ENCODE peak calls at places on chromosomes 11 and 22, in seven cellular contexts. One of them, this sample, is unnamed.

GRCh38 chr11:95371147-95371546 is 140.1 kb upstream of the SESN3 start:
- DNase-seq in psoas muscle: no peak
- DNase-seq in cardiac muscle cell: no peak
- DNase-seq in BE2C: no peak
- DNase-seq in body of pancreas: no peak
- DNase-seq in adrenal gland: no peak
- DNase-seq in pancreas: no peak
- DNase-seq in this sample: no peak

GRCh38 chr22:17120711-17121234 is 387 bp downstream of the TMEM121B start:
- DNase-seq in psoas muscle: peak; percentile 55
- DNase-seq in cardiac muscle cell: no peak
- DNase-seq in BE2C: no peak
- DNase-seq in body of pancreas: no peak
- DNase-seq in adrenal gland: no peak
- DNase-seq in pancreas: peak; percentile 63
- DNase-seq in this sample: no peak

GRCh38 chr11:11478021-11478420 is 125.0 kb upstream of the CSNK2A3 start:
- DNase-seq in psoas muscle: no peak
- DNase-seq in cardiac muscle cell: no peak
- DNase-seq in BE2C: no peak
- DNase-seq in body of pancreas: no peak
- DNase-seq in adrenal gland: no peak
- DNase-seq in pancreas: no peak
- DNase-seq in this sample: no peak

GRCh38 chr22:37943471-37944198 is 9.8 kb downstream of the C22orf23 start:
- DNase-seq in psoas muscle: no peak
- DNase-seq in cardiac muscle cell: no peak
- DNase-seq in BE2C: no peak
- DNase-seq in body of pancreas: no peak
- DNase-seq in adrenal gland: no peak
- DNase-seq in pancreas: no peak
- DNase-seq in this sample: no peak

GRCh38 chr22:36073476-36073875 is 44.9 kb upstream of the RBFOX2 start:
- DNase-seq in psoas muscle: no peak
- DNase-seq in cardiac muscle cell: peak; percentile 62
- DNase-seq in BE2C: no peak
- DNase-seq in body of pancreas: no peak
- DNase-seq in adrenal gland: no peak
- DNase-seq in pancreas: no peak
- DNase-seq in this sample: no peak

GRCh38 chr11:115869780-115870431 is 365.7 kb upstream of the CADM1 start:
- DNase-seq in psoas muscle: no peak
- DNase-seq in cardiac muscle cell: peak; percentile 7
- DNase-seq in BE2C: peak; percentile 75
- DNase-seq in body of pancreas: no peak
- DNase-seq in adrenal gland: peak; percentile 10
- DNase-seq in pancreas: no peak
- DNase-seq in this sample: peak; percentile 13

GRCh38 chr11:61567286-61568061 is 13.4 kb downstream of the SYT7 start:
- DNase-seq in psoas muscle: peak; percentile 86
- DNase-seq in cardiac muscle cell: peak; percentile 89
- DNase-seq in BE2C: no peak
- DNase-seq in body of pancreas: peak; percentile 81
- DNase-seq in adrenal gland: peak; percentile 87
- DNase-seq in pancreas: peak; percentile 90
- DNase-seq in this sample: no peak

GRCh38 chr11:16917941-16918340 is 96.3 kb downstream of the PLEKHA7 start:
- DNase-seq in psoas muscle: no peak
- DNase-seq in cardiac muscle cell: peak; percentile 40
- DNase-seq in BE2C: no peak
- DNase-seq in body of pancreas: no peak
- DNase-seq in adrenal gland: no peak
- DNase-seq in pancreas: no peak
- DNase-seq in this sample: no peak

GRCh38 chr11:29435421-29435820 is 581.4 kb downstream of the KCNA4 start:
- DNase-seq in psoas muscle: no peak
- DNase-seq in cardiac muscle cell: peak; percentile 39
- DNase-seq in BE2C: no peak
- DNase-seq in body of pancreas: no peak
- DNase-seq in adrenal gland: no peak
- DNase-seq in pancreas: no peak
- DNase-seq in this sample: no peak

GRCh38 chr11:134712228-134713145 is 300.4 kb upstream of the B3GAT1 start:
- DNase-seq in psoas muscle: no peak
- DNase-seq in cardiac muscle cell: no peak
- DNase-seq in BE2C: no peak
- DNase-seq in body of pancreas: no peak
- DNase-seq in adrenal gland: no peak
- DNase-seq in pancreas: no peak
- DNase-seq in this sample: no peak

GRCh38 chr22:41092847-41093371 is 517 bp downstream of the EP300 start:
- DNase-seq in psoas muscle: peak; percentile 69
- DNase-seq in cardiac muscle cell: peak; percentile 43
- DNase-seq in BE2C: peak; percentile 49
- DNase-seq in body of pancreas: peak; percentile 42
- DNase-seq in adrenal gland: peak; percentile 52
- DNase-seq in pancreas: no peak
- DNase-seq in this sample: no peak

GRCh38 chr11:17585911-17586695 is 39.0 kb downstream of the OTOG start:
- DNase-seq in psoas muscle: no peak
- DNase-seq in cardiac muscle cell: no peak
- DNase-seq in BE2C: no peak
- DNase-seq in body of pancreas: no peak
- DNase-seq in adrenal gland: no peak
- DNase-seq in pancreas: no peak
- DNase-seq in this sample: no peak

GRCh38 chr11:60950933-60951610 is 904 bp downstream of the SLC15A3 start:
- DNase-seq in psoas muscle: no peak
- DNase-seq in cardiac muscle cell: peak; percentile 35
- DNase-seq in BE2C: no peak
- DNase-seq in body of pancreas: no peak
- DNase-seq in adrenal gland: no peak
- DNase-seq in pancreas: no peak
- DNase-seq in this sample: no peak

GRCh38 chr11:837990-838307 is 4.4 kb downstream of the POLR2L start:
- DNase-seq in psoas muscle: no peak
- DNase-seq in cardiac muscle cell: no peak
- DNase-seq in BE2C: no peak
- DNase-seq in body of pancreas: no peak
- DNase-seq in adrenal gland: no peak
- DNase-seq in pancreas: no peak
- DNase-seq in this sample: no peak

GRCh38 chr11:837189-837989 is 4.6 kb downstream of the CD151 start:
- DNase-seq in psoas muscle: no peak
- DNase-seq in cardiac muscle cell: no peak
- DNase-seq in BE2C: no peak
- DNase-seq in body of pancreas: no peak
- DNase-seq in adrenal gland: no peak
- DNase-seq in pancreas: no peak
- DNase-seq in this sample: no peak

GRCh38 chr11:839875-840617 is 2.3 kb downstream of the POLR2L start:
- DNase-seq in psoas muscle: no peak
- DNase-seq in cardiac muscle cell: no peak
- DNase-seq in BE2C: no peak
- DNase-seq in body of pancreas: no peak
- DNase-seq in adrenal gland: no peak
- DNase-seq in pancreas: no peak
- DNase-seq in this sample: no peak

GRCh38 chr11:838441-839279 is 3.7 kb downstream of the POLR2L start:
- DNase-seq in psoas muscle: no peak
- DNase-seq in cardiac muscle cell: peak; percentile 46
- DNase-seq in BE2C: no peak
- DNase-seq in body of pancreas: no peak
- DNase-seq in adrenal gland: no peak
- DNase-seq in pancreas: no peak
- DNase-seq in this sample: no peak

GRCh38 chr11:839280-839623 is 3.1 kb downstream of the POLR2L start:
- DNase-seq in psoas muscle: no peak
- DNase-seq in cardiac muscle cell: no peak
- DNase-seq in BE2C: no peak
- DNase-seq in body of pancreas: no peak
- DNase-seq in adrenal gland: no peak
- DNase-seq in pancreas: no peak
- DNase-seq in this sample: no peak
- H3K4me1 ChIP-seq in psoas muscle: peaks cover 48% of the 10 kb centered on the region
- H3K4me1 ChIP-seq in cardiac muscle cell: peaks cover 17% of the 10 kb centered on the region
- H3K4me1 ChIP-seq in BE2C: no peaks in the 10 kb centered on the region
- H3K4me1 ChIP-seq in body of pancreas: peaks cover 79% of the 10 kb centered on the region
- H3K4me1 ChIP-seq in adrenal gland: peaks cover 33% of the 10 kb centered on the region
- H3K4me1 ChIP-seq in pancreas: peaks cover 31% of the 10 kb centered on the region
- H3K4me1 ChIP-seq in this sample: peaks cover 71% of the 10 kb centered on the region

GRCh38 chr11:66327171-66328035 is 8.8 kb downstream of the RIN1 start:
- DNase-seq in psoas muscle: peak; percentile 71
- DNase-seq in cardiac muscle cell: peak; percentile 47
- DNase-seq in BE2C: no peak
- DNase-seq in body of pancreas: no peak
- DNase-seq in adrenal gland: no peak
- DNase-seq in pancreas: peak; percentile 47
- DNase-seq in this sample: no peak

GRCh38 chr11:66325140-66325754 is 8.4 kb upstream of the CD248 start:
- DNase-seq in psoas muscle: no peak
- DNase-seq in cardiac muscle cell: no peak
- DNase-seq in BE2C: no peak
- DNase-seq in body of pancreas: no peak
- DNase-seq in adrenal gland: no peak
- DNase-seq in pancreas: no peak
- DNase-seq in this sample: no peak

GRCh38 chr11:66328036-66328306 is 8.3 kb downstream of the RIN1 start:
- DNase-seq in psoas muscle: peak; percentile 53
- DNase-seq in cardiac muscle cell: no peak
- DNase-seq in BE2C: no peak
- DNase-seq in body of pancreas: no peak
- DNase-seq in adrenal gland: no peak
- DNase-seq in pancreas: peak; percentile 26
- DNase-seq in this sample: no peak

GRCh38 chr11:66324626-66325025 is 7.8 kb upstream of the CD248 start:
- DNase-seq in psoas muscle: no peak
- DNase-seq in cardiac muscle cell: peak; percentile 60
- DNase-seq in BE2C: no peak
- DNase-seq in body of pancreas: no peak
- DNase-seq in adrenal gland: no peak
- DNase-seq in pancreas: no peak
- DNase-seq in this sample: no peak

DNA sequence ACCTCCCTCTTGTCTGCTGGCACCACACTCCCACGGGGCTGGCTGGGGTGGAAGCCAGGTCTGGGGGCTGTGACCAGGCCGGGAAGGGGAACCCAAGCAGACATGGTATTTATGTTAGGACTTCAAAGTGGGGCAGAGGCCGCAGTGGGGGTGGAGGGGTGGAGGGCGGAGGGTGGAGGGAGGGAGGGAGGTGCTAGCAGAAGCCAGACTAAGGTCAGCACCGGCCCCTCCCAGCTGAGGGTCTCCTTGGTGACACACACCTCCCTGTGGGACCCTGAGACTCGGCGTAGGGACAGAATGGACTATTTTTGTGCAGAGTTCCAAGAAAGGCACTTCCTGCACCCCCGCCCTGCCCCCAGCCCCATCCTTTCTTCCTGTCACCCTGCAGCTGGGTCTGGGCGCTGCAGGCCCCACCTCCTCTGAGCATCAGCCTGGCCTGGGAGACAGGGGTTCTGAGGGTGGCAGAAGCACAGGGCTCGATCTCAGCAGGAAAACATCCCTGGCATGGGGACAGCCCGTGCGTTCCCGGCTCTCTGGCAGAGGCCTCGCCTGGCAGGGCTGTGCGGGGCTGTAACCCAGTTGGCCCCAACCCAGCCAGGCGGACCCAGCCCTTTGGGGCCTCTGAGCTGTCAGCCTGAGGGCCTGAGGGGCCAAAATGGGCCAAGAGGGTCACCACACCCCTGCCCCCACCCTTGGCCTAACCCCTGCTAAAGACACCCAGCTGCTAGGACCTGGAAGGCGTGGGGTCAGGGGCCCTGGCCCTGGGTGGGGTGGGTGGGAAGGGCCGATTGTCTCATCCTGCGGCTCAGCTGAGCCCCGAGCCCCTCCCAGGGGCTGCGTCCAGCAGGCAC is 9.6 kb upstream of the CD248 start:
- DNase-seq in psoas muscle: peak; percentile 81
- DNase-seq in cardiac muscle cell: peak; percentile 52
- DNase-seq in BE2C: no peak
- DNase-seq in body of pancreas: no peak
- DNase-seq in adrenal gland: no peak
- DNase-seq in pancreas: peak; percentile 69
- DNase-seq in this sample: no peak
- H3K4me1 ChIP-seq in psoas muscle: peaks cover 8% of the 10 kb centered on the region
- H3K4me1 ChIP-seq in cardiac muscle cell: peaks cover 14% of the 10 kb centered on the region
- H3K4me1 ChIP-seq in BE2C: peaks cover 22% of the 10 kb centered on the region
- H3K4me1 ChIP-seq in body of pancreas: peaks cover 11% of the 10 kb centered on the region
- H3K4me1 ChIP-seq in adrenal gland: no peaks in the 10 kb centered on the region
- H3K4me1 ChIP-seq in pancreas: no peaks in the 10 kb centered on the region
- H3K4me1 ChIP-seq in this sample: peaks cover 18% of the 10 kb centered on the region

DNA sequence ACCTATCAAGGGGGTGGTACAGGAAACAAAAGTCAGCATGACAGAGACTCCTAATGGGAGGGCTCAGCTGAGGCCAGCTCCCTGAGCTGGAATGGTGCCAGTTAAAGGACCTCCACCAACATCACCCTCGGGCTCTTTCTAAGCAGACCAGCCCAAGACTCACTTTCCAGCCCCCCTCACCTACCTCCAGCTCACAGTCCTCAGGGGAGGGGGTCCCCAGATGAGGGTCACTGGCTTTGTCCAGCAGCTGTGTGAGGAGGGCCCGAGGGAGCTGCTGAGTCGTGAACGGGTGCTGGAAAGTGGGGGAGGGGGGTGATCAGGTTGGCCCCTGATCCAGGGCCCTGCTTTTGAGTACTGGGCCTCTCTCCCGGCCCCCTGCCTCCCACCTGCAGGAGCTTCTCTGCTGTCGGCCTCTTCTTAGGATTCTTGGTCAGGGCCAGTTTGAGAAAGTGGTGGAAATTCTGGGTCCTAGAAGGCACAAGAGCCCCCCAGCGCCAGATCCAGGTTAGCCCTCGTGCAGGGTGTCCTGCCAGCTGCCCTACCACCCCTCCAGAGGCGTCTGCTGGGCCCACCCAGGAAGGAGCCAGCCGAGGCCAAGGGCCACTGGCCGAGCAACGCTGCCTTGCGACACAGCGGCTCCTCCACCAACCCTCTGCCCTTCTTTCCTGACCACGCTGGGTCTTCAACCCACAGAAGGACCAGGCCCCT is 2.9 kb downstream of the MAP4K2 start:
- DNase-seq in psoas muscle: peak; percentile 34
- DNase-seq in cardiac muscle cell: no peak
- DNase-seq in BE2C: peak; percentile 35
- DNase-seq in body of pancreas: no peak
- DNase-seq in adrenal gland: no peak
- DNase-seq in pancreas: peak; percentile 58
- DNase-seq in this sample: no peak
- H3K4me1 ChIP-seq in psoas muscle: peaks cover 7% of the 10 kb centered on the region
- H3K4me1 ChIP-seq in cardiac muscle cell: peaks cover 6% of the 10 kb centered on the region
- H3K4me1 ChIP-seq in BE2C: no peaks in the 10 kb centered on the region
- H3K4me1 ChIP-seq in body of pancreas: peaks cover 17% of the 10 kb centered on the region
- H3K4me1 ChIP-seq in adrenal gland: peaks cover 18% of the 10 kb centered on the region
- H3K4me1 ChIP-seq in pancreas: peaks cover 7% of the 10 kb centered on the region
- H3K4me1 ChIP-seq in this sample: peaks cover 18% of the 10 kb centered on the region

DNA sequence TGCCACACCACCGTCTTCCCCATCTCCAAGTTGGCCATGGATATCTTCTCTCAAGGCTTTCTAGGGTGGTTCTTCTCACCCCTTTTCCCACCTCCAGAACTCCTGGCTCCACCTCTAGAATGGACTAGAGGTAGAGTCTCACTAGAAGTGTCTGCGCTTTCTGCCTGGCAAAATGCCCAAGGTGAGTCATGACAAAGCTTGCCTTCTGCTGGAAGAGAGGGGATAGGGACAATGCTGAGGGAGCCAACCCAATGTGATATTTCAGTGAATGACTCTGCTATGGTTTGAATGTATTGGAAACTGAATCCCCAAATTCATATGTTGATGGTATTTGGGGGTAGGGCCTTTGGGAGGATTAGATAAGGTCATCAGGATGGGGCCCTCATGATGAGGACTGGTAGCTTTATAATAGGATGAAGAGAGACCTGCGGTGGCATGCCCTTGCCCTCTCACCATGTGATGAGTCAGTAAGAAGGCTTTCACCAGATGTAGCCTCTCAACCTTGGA is 4.1 kb upstream of the CD82 start:
- DNase-seq in psoas muscle: no peak
- DNase-seq in cardiac muscle cell: no peak
- DNase-seq in BE2C: no peak
- DNase-seq in body of pancreas: no peak
- DNase-seq in adrenal gland: peak; percentile 55
- DNase-seq in pancreas: no peak
- DNase-seq in this sample: no peak
- H3K4me1 ChIP-seq in psoas muscle: peaks cover 18% of the 10 kb centered on the region
- H3K4me1 ChIP-seq in cardiac muscle cell: peaks cover 7% of the 10 kb centered on the region
- H3K4me1 ChIP-seq in BE2C: no peaks in the 10 kb centered on the region
- H3K4me1 ChIP-seq in body of pancreas: peaks cover 25% of the 10 kb centered on the region
- H3K4me1 ChIP-seq in adrenal gland: peaks cover 16% of the 10 kb centered on the region
- H3K4me1 ChIP-seq in pancreas: peaks cover 8% of the 10 kb centered on the region
- H3K4me1 ChIP-seq in this sample: peaks cover 7% of the 10 kb centered on the region